ENCODE peak calls at places on chromosomes 4 and X, in ten cellular contexts. N is ELF-1; B is GM10248; L is HCEC 1CT; Q is NAMALWA; U is stimulated activated CD4-positive, alpha-beta T cell treated with anti-CD3 and anti-CD28 coated beads, TNF-alpha, amount 100 ng/mL, for 48 hours; R is occipital lobe; V is fibroblast of lung; Z is GDM1; K is HT-29. E is an unnamed sample.

GRCh38 chrX:153449306-153450113 is 3.7 kb upstream of the TREX2 start:
- DNase-seq in K (no peak), B (no peak), L (no peak), Q (no peak), Z (no peak), U (no peak), V (no peak), R (no peak), N (no peak), E (no peak)

GRCh38 chrX:151815461-151815860 is 80.9 kb downstream of the CNGA2 start:
- DNase-seq in L (no peak), N (no peak), Z (no peak), Q (no peak), U (no peak), V (no peak), K (no peak), R (no peak), B (no peak), E (no peak)

GRCh38 chrX:40855411-40855810 is 120.1 kb upstream of the MED14 start:
- DNase-seq in U (no peak), N (no peak), V (no peak), R (no peak), Z (no peak), B (no peak), K (no peak), L (no peak), Q (no peak), E (no peak)

GRCh38 chrX:72258174-72258573 is 18.9 kb downstream of the RPS4X start:
- DNase-seq in K (peak), V (peak), Z (no peak), N (no peak), B (no peak), Q (no peak), L (peak), U (no peak), R (no peak), E (peak)

GRCh38 chrX:133881011-133881410 is 104.4 kb downstream of the GPC3 start:
- DNase-seq in Q (no peak), N (no peak), U (no peak), V (no peak), B (no peak), K (no peak), Z (no peak), R (no peak), L (no peak), E (no peak)

GRCh38 chr4:48546336-48546735 is 56.3 kb downstream of the ZAR1 start:
- DNase-seq in L (peak), B (no peak), U (no peak), R (no peak), V (peak), N (no peak), Z (no peak), Q (peak), K (peak), E (peak)

GRCh38 chrX:11398785-11399184 is 105.6 kb downstream of the AMELX start:
- DNase-seq in V (peak), K (no peak), U (no peak), R (no peak), L (peak), Z (no peak), Q (no peak), N (no peak), B (no peak), E (no peak)

GRCh38 chrX:147917700-147918694 is 6.3 kb downstream of the FMR1 start:
- DNase-seq in L (no peak), U (no peak), K (no peak), Z (no peak), V (no peak), B (peak), N (no peak), R (no peak), Q (peak), E (no peak)

GRCh38 chrX:9464435-9465371 is at the start of gene TBL1X:
- DNase-seq in Z (peak), R (peak), K (no peak), U (peak), V (peak), L (peak), B (peak), Q (peak), N (peak), E (peak)

GRCh38 chrX:120213438-120214265 is 37.0 kb upstream of the ZBTB33 start:
- DNase-seq in N (peak), V (peak), Q (peak), L (peak), U (peak), B (peak), K (peak), R (peak), Z (peak), E (peak)

GRCh38 chr4:40221744-40222143 is 24.9 kb downstream of the RHOH start:
- DNase-seq in V (no peak), K (no peak), R (no peak), Q (no peak), L (no peak), B (no peak), N (no peak), Z (no peak), U (no peak), E (no peak)

GRCh38 chr4:74549936-74550335 is 105.0 kb downstream of the AREG start:
- DNase-seq in K (no peak), Z (no peak), N (no peak), Q (no peak), R (no peak), V (peak), L (peak), B (no peak), U (no peak), E (peak)

GRCh38 chr4:139902328-139903217 is 237.0 kb downstream of the MGST2 start:
- DNase-seq in K (no peak), N (no peak), U (no peak), B (no peak), Z (no peak), L (peak), R (no peak), V (peak), Q (no peak), E (no peak)

GRCh38 chrX:17527135-17527701 is 152.2 kb downstream of the NHS start:
- DNase-seq in N (peak), U (no peak), R (no peak), Z (no peak), K (peak), L (no peak), V (peak), Q (no peak), B (no peak), E (peak)

GRCh38 chrX:45622538-45622937 is 421.9 kb upstream of the DIPK2B start:
- DNase-seq in R (no peak), K (no peak), L (peak), N (no peak), Z (no peak), B (no peak), V (peak), Q (no peak), U (no peak), E (peak)

GRCh38 chr4:94262163-94263016 is 54.7 kb downstream of the SMARCAD1 start:
- DNase-seq in B (no peak), Z (no peak), R (no peak), Q (no peak), L (no peak), N (no peak), V (no peak), K (no peak), U (no peak), E (peak)

GRCh38 chr4:56128231-56128630 is 179.5 kb downstream of the CEP135 start:
- DNase-seq in V (peak), U (no peak), N (no peak), Z (no peak), L (peak), B (no peak), Q (no peak), K (no peak), R (no peak), E (no peak)

GRCh38 chr4:11634283-11634682 is 205.6 kb upstream of the HS3ST1 start:
- DNase-seq in K (peak), L (no peak), B (no peak), Q (no peak), U (no peak), Z (no peak), R (no peak), N (no peak), V (no peak), E (no peak)

GRCh38 chr4:2913168-2913567 is 50.0 kb downstream of the NOP14 start:
- DNase-seq in U (no peak), K (no peak), B (no peak), L (no peak), Q (no peak), N (no peak), R (no peak), V (no peak), Z (no peak), E (no peak)

GRCh38 chrX:154412468-154412867 is 1.1 kb downstream of the TAFAZZIN start:
- DNase-seq in L (peak), N (no peak), U (no peak), K (no peak), V (no peak), Q (peak), R (no peak), B (no peak), Z (peak), E (no peak)

GRCh38 chr4:114758066-114758465 is 159.5 kb downstream of the UGT8 start:
- DNase-seq in K (no peak), R (no peak), V (no peak), B (no peak), Z (no peak), N (no peak), Q (no peak), U (no peak), L (no peak), E (no peak)

GRCh38 chrX:97525981-97526380 is 642.3 kb downstream of the RPA4 start:
- DNase-seq in K (no peak), R (no peak), V (no peak), Z (no peak), N (peak), U (no peak), B (no peak), Q (no peak), L (no peak), E (no peak)

GRCh38 chrX:40108084-40108958 is 10.6 kb upstream of the BCOR start:
- DNase-seq in B (no peak), V (peak), Z (no peak), U (no peak), K (peak), R (peak), L (peak), Q (no peak), N (peak), E (peak)

E was measured in mesenchymal stem cell.